ENCODE peak calls at places on chromosomes 1 and 21, in five cellular contexts. One of them, this sample, is unnamed.

GRCh38 chr1:186738896-186739295 is 58.7 kb upstream of the PTGS2 start:
- DNase-seq in kidney epithelial cell: no peak
- DNase-seq in CD4-positive, alpha-beta memory T cell: no peak
- DNase-seq in fibroblast of mammary gland: no peak
- DNase-seq in lower leg skin: no peak
- DNase-seq in this sample: no peak

GRCh38 chr1:19484338-19484792 is 974 bp downstream of the CAPZB start:
- DNase-seq in kidney epithelial cell: no peak
- DNase-seq in CD4-positive, alpha-beta memory T cell: no peak
- DNase-seq in fibroblast of mammary gland: no peak
- DNase-seq in lower leg skin: no peak
- DNase-seq in this sample: no peak

GRCh38 chr1:76162254-76162653 is 87.7 kb downstream of the ST6GALNAC3 start:
- DNase-seq in kidney epithelial cell: no peak
- DNase-seq in CD4-positive, alpha-beta memory T cell: no peak
- DNase-seq in fibroblast of mammary gland: no peak
- DNase-seq in lower leg skin: no peak
- DNase-seq in this sample: no peak

GRCh38 chr1:9869831-9870251 is 40.2 kb downstream of the CTNNBIP1 start:
- DNase-seq in kidney epithelial cell: no peak
- DNase-seq in CD4-positive, alpha-beta memory T cell: no peak
- DNase-seq in fibroblast of mammary gland: no peak
- DNase-seq in lower leg skin: peak; percentile 70
- DNase-seq in this sample: no peak

GRCh38 chr1:155226188-155226909 is 17.9 kb downstream of the MTX1 start:
- DNase-seq in kidney epithelial cell: no peak
- DNase-seq in CD4-positive, alpha-beta memory T cell: peak; percentile 80
- DNase-seq in fibroblast of mammary gland: peak; percentile 66
- DNase-seq in lower leg skin: peak; percentile 73
- DNase-seq in this sample: peak; percentile 83

GRCh38 chr1:157390646-157391045 is 161.7 kb downstream of the FCRL5 start:
- DNase-seq in kidney epithelial cell: peak; percentile 31
- DNase-seq in CD4-positive, alpha-beta memory T cell: no peak
- DNase-seq in fibroblast of mammary gland: peak; percentile 46
- DNase-seq in lower leg skin: no peak
- DNase-seq in this sample: peak; percentile 78

GRCh38 chr1:25760122-25760719 is 39.8 kb upstream of the SELENON start:
- DNase-seq in kidney epithelial cell: no peak
- DNase-seq in CD4-positive, alpha-beta memory T cell: no peak
- DNase-seq in fibroblast of mammary gland: no peak
- DNase-seq in lower leg skin: no peak
- DNase-seq in this sample: no peak

GRCh38 chr1:222931018-222931417 is 116.2 kb downstream of the DISP1 start:
- DNase-seq in kidney epithelial cell: no peak
- DNase-seq in CD4-positive, alpha-beta memory T cell: no peak
- DNase-seq in fibroblast of mammary gland: no peak
- DNase-seq in lower leg skin: no peak
- DNase-seq in this sample: peak; percentile 41

GRCh38 chr1:29556657-29557056 is 320.3 kb downstream of the PTPRU start:
- DNase-seq in kidney epithelial cell: no peak
- DNase-seq in CD4-positive, alpha-beta memory T cell: no peak
- DNase-seq in fibroblast of mammary gland: no peak
- DNase-seq in lower leg skin: no peak
- DNase-seq in this sample: no peak

GRCh38 chr1:3747903-3748302 is 4.3 kb upstream of the CCDC27 start:
- DNase-seq in kidney epithelial cell: no peak
- DNase-seq in CD4-positive, alpha-beta memory T cell: no peak
- DNase-seq in fibroblast of mammary gland: no peak
- DNase-seq in lower leg skin: no peak
- DNase-seq in this sample: no peak

GRCh38 chr1:121483961-121484424 is 299.2 kb downstream of the SRGAP2C start:
- DNase-seq in kidney epithelial cell: peak; percentile 66
- DNase-seq in CD4-positive, alpha-beta memory T cell: no peak
- DNase-seq in fibroblast of mammary gland: peak; percentile 80
- DNase-seq in lower leg skin: no peak
- DNase-seq in this sample: peak; percentile 97

GRCh38 chr1:1299686-1300351 is 7.9 kb downstream of the ACAP3 start:
- DNase-seq in kidney epithelial cell: no peak
- DNase-seq in CD4-positive, alpha-beta memory T cell: no peak
- DNase-seq in fibroblast of mammary gland: no peak
- DNase-seq in lower leg skin: no peak
- DNase-seq in this sample: no peak

GRCh38 chr1:33343539-33343938 is 22.6 kb upstream of the A3GALT2 start:
- DNase-seq in kidney epithelial cell: no peak
- DNase-seq in CD4-positive, alpha-beta memory T cell: no peak
- DNase-seq in fibroblast of mammary gland: peak; percentile 53
- DNase-seq in lower leg skin: no peak
- DNase-seq in this sample: peak; percentile 67

GRCh38 chr1:220511785-220512184 is 16.2 kb upstream of the MARK1 start:
- DNase-seq in kidney epithelial cell: no peak
- DNase-seq in CD4-positive, alpha-beta memory T cell: no peak
- DNase-seq in fibroblast of mammary gland: no peak
- DNase-seq in lower leg skin: no peak
- DNase-seq in this sample: no peak

GRCh38 chr1:116919802-116920201 is 10.1 kb downstream of the PTGFRN start:
- DNase-seq in kidney epithelial cell: no peak
- DNase-seq in CD4-positive, alpha-beta memory T cell: no peak
- DNase-seq in fibroblast of mammary gland: no peak
- DNase-seq in lower leg skin: no peak
- DNase-seq in this sample: no peak

GRCh38 chr1:68231627-68232303 is 558 bp downstream of the WLS start:
- DNase-seq in kidney epithelial cell: no peak
- DNase-seq in CD4-positive, alpha-beta memory T cell: no peak
- DNase-seq in fibroblast of mammary gland: peak; percentile 80
- DNase-seq in lower leg skin: peak; percentile 71
- DNase-seq in this sample: peak; percentile 80

GRCh38 chr1:41496080-41497055 is 11.9 kb upstream of the EDN2 start:
- DNase-seq in kidney epithelial cell: no peak
- DNase-seq in CD4-positive, alpha-beta memory T cell: no peak
- DNase-seq in fibroblast of mammary gland: peak; percentile 76
- DNase-seq in lower leg skin: peak; percentile 82
- DNase-seq in this sample: peak; percentile 81

GRCh38 chr1:159444507-159444906 is 5.0 kb downstream of the OR10J1 start:
- DNase-seq in kidney epithelial cell: peak; percentile 37
- DNase-seq in CD4-positive, alpha-beta memory T cell: no peak
- DNase-seq in fibroblast of mammary gland: no peak
- DNase-seq in lower leg skin: no peak
- DNase-seq in this sample: no peak

GRCh38 chr1:205581321-205581980 is 50.4 kb downstream of the ELK4 start:
- DNase-seq in kidney epithelial cell: no peak
- DNase-seq in CD4-positive, alpha-beta memory T cell: no peak
- DNase-seq in fibroblast of mammary gland: no peak
- DNase-seq in lower leg skin: no peak
- DNase-seq in this sample: no peak

GRCh38 chr1:187474266-187474665 is 645.5 kb downstream of the PLA2G4A start:
- DNase-seq in kidney epithelial cell: peak; percentile 16
- DNase-seq in CD4-positive, alpha-beta memory T cell: no peak
- DNase-seq in fibroblast of mammary gland: peak; percentile 29
- DNase-seq in lower leg skin: no peak
- DNase-seq in this sample: peak; percentile 2

GRCh38 chr1:1124786-1125642 is 9.1 kb upstream of the C1orf159 start:
- DNase-seq in kidney epithelial cell: no peak
- DNase-seq in CD4-positive, alpha-beta memory T cell: no peak
- DNase-seq in fibroblast of mammary gland: no peak
- DNase-seq in lower leg skin: no peak
- DNase-seq in this sample: no peak

GRCh38 chr1:72357411-72357810 is 75.1 kb upstream of the NEGR1 start:
- DNase-seq in kidney epithelial cell: no peak
- DNase-seq in CD4-positive, alpha-beta memory T cell: no peak
- DNase-seq in fibroblast of mammary gland: peak; percentile 76
- DNase-seq in lower leg skin: no peak
- DNase-seq in this sample: peak; percentile 79

DNA sequence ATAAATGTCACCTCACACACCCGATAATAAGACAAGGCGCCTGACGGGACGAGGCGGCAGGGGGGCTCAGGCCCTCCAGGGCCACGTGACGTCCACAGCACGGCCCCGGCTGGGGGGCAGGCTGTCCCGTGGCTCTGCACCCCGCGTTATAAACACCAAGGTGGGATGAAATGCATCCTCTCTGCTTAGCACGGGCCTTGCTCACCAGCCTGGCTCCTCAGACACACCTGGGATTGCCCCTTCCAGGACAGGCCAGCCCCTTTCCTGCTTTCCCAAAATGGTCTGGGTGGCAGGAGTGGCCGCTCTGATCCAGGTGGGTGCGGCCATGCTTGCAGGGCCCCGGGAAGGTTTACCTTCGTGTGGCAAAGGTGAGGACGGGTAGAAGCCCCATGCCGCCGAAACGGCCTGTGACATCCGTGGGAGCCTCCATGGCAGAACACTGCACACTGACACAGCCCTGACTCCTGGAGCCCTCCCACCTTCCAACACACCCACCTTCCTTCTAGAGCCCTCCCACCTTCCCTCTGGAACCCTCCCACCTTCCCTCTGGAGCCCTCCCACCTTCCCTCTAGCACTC is 35.9 kb downstream of the SLC19A1 start:
- DNase-seq in kidney epithelial cell: no peak
- DNase-seq in CD4-positive, alpha-beta memory T cell: no peak
- DNase-seq in fibroblast of mammary gland: no peak
- DNase-seq in lower leg skin: no peak
- DNase-seq in this sample: no peak
- H3K4me3 ChIP-seq in kidney epithelial cell: no peak overlapping the region
- H3K4me3 ChIP-seq in CD4-positive, alpha-beta memory T cell: no peak overlapping the region
- H3K4me3 ChIP-seq in fibroblast of mammary gland: no peak overlapping the region
- H3K4me3 ChIP-seq in lower leg skin: no peak overlapping the region
- H3K4me3 ChIP-seq in this sample: no peak overlapping the region

DNA sequence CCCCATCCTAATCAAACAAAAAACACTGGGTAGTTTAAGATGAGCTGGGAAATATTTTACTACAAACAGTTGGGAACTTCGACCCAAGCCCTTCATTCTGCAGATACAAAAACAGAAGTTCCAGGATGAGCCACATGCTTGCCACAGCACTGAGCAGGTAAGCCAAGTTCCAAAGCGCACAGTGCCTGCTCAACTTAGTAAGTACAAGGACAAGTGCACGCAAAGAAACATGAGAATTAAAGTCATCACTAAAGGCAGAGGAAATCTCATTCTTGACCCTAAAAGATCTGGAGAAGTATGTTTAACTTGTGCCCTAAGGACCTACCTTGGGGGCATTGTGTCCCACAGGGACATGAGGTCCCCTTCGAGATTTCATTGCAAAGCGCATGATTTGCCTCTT is 1.2 kb upstream of the UBAP2L start:
- DNase-seq in kidney epithelial cell: no peak
- DNase-seq in CD4-positive, alpha-beta memory T cell: no peak
- DNase-seq in fibroblast of mammary gland: peak; percentile 41
- DNase-seq in lower leg skin: peak; percentile 26
- DNase-seq in this sample: peak; percentile 53
- H3K4me3 ChIP-seq in kidney epithelial cell: peak overlapping the region; percentile 91
- H3K4me3 ChIP-seq in CD4-positive, alpha-beta memory T cell: peak overlapping the region; percentile 93
- H3K4me3 ChIP-seq in fibroblast of mammary gland: peak overlapping the region; percentile 94
- H3K4me3 ChIP-seq in lower leg skin: peak overlapping the region; percentile 90
- H3K4me3 ChIP-seq in this sample: peak overlapping the region; percentile 99

GRCh38 chr21:37366488-37367300 is at the start of gene DYRK1A:
- DNase-seq in kidney epithelial cell: peak; percentile 90
- DNase-seq in CD4-positive, alpha-beta memory T cell: peak; percentile 98
- DNase-seq in fibroblast of mammary gland: peak; percentile 99
- DNase-seq in lower leg skin: peak; percentile 98
- DNase-seq in this sample: peak; percentile 99

GRCh38 chr21:37369307-37369854 is 2.8 kb downstream of the DYRK1A start:
- DNase-seq in kidney epithelial cell: no peak
- DNase-seq in CD4-positive, alpha-beta memory T cell: no peak
- DNase-seq in fibroblast of mammary gland: no peak
- DNase-seq in lower leg skin: no peak
- DNase-seq in this sample: no peak

GRCh38 chr21:37368536-37369279 is 2.1 kb downstream of the DYRK1A start:
- DNase-seq in kidney epithelial cell: no peak
- DNase-seq in CD4-positive, alpha-beta memory T cell: no peak
- DNase-seq in fibroblast of mammary gland: peak; percentile 79
- DNase-seq in lower leg skin: no peak
- DNase-seq in this sample: peak; percentile 58

GRCh38 chr21:37367301-37367757 is 756 bp downstream of the DYRK1A start:
- DNase-seq in kidney epithelial cell: no peak
- DNase-seq in CD4-positive, alpha-beta memory T cell: no peak
- DNase-seq in fibroblast of mammary gland: no peak
- DNase-seq in lower leg skin: no peak
- DNase-seq in this sample: no peak

DNA sequence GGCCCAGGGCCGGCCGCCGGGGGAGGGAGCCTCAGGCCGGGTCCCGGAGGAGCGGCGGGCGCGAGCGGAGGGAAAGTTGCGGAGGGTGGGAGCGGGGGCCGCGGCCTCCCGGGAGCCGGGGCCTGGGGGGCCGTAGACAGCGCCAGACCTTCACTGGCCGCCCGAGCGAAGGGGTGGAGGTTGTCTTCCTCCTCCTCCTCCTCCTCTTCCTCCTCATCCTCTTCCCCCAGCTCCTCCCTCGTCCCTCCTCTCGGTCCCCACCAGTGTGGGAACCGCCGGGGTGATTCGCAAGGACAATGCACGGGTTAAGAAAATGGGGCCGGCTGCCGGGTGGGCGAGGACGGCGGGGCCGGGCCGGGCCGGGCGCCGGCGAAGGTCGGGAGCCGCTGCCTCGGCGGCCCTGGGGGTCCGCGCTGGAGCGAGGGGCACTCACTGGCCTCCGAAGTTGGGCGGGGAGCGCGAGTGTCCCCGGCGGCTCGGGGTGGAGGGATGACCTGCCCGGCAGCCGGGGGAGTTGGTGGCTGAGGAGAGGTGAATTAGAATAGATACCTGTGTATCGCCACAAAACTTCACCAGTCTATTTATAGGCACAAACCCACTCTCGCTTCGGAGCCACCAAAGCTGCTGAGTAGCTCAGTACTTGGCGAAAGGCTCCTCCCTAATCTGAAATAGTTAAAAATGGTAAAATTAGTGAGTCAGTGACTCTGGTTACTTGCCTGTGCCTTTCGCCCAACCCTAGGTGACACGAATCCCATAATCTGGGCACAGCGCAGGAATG is 1.4 kb downstream of the DYRK1A start:
- DNase-seq in kidney epithelial cell: no peak
- DNase-seq in CD4-positive, alpha-beta memory T cell: peak; percentile 30
- DNase-seq in fibroblast of mammary gland: peak; percentile 42
- DNase-seq in lower leg skin: peak; percentile 42
- DNase-seq in this sample: peak; percentile 47
- H3K4me3 ChIP-seq in kidney epithelial cell: peak overlapping the region; percentile 79
- H3K4me3 ChIP-seq in CD4-positive, alpha-beta memory T cell: peak overlapping the region; percentile 73
- H3K4me3 ChIP-seq in fibroblast of mammary gland: peak overlapping the region; percentile 81
- H3K4me3 ChIP-seq in lower leg skin: peak overlapping the region; percentile 92
- H3K4me3 ChIP-seq in this sample: peak overlapping the region; percentile 66

DNA sequence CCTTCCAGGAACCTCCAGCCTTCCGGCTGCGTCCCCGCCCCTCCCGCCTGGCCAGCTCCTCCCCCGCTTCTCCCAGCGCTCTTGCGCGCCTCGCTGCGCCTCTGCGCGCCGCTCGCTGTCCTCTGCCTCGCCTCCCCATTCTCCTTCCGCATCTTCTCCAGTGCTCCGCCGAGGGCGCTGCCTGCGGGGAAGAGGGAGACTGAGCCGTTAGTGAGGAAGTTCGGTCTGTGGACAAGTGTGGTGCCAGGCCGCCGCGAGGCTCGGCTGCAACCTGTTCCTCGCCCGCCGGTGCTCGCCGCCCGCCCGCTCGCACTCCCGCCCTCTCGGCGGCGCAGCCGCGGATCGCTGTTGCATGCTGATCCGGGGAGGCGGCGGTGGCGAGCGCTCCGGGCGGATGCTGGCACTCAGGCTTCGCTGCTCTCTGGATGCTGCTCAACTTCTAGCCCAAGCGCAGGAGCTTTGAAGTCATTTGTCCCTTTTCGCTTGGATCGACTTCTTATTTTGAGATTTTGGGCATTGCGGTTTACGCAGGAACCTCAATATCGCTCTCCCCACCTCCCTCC is 715 bp upstream of the CACNA1E start:
- DNase-seq in kidney epithelial cell: no peak
- DNase-seq in CD4-positive, alpha-beta memory T cell: no peak
- DNase-seq in fibroblast of mammary gland: peak; percentile 4
- DNase-seq in lower leg skin: no peak
- DNase-seq in this sample: no peak
- H3K4me3 ChIP-seq in kidney epithelial cell: no peak overlapping the region
- H3K4me3 ChIP-seq in CD4-positive, alpha-beta memory T cell: no peak overlapping the region
- H3K4me3 ChIP-seq in fibroblast of mammary gland: no peak overlapping the region
- H3K4me3 ChIP-seq in lower leg skin: no peak overlapping the region
- H3K4me3 ChIP-seq in this sample: peak overlapping the region; percentile 25

This sample was measured in fibroblast of the aortic adventitia.